ENCODE peak calls at places on chromosome 16, in seven cellular contexts. I is neuronal stem cell, Y is tibial nerve, S is K562, F is OCI-LY7, T is T-cell, K is MCF 10A. A is an unnamed sample.

GRCh38 chr16:77238593-77238992 is 39.4 kb downstream of the SYCE1L start:
- DNase-seq in Y (no peak), K (peak), S (no peak), F (no peak), T (no peak), I (no peak), A (no peak)

GRCh38 chr16:29719063-29719462 is 26.7 kb downstream of the C16orf54 start:
- DNase-seq in T (no peak), Y (no peak), F (no peak), S (no peak), I (no peak), K (no peak), A (no peak)

GRCh38 chr16:89829630-89830437 is 1.6 kb downstream of the SPIRE2 start:
- DNase-seq in Y (no peak), K (no peak), F (no peak), I (no peak), S (no peak), T (no peak), A (no peak)

GRCh38 chr16:87657621-87658192 is 55.4 kb downstream of the JPH3 start:
- DNase-seq in T (no peak), F (peak), K (peak), Y (no peak), S (peak), I (no peak), A (no peak)

GRCh38 chr16:66470556-66470955 is 43.5 kb downstream of the BEAN1 start:
- DNase-seq in S (no peak), K (no peak), F (no peak), Y (no peak), T (no peak), I (no peak), A (no peak)

GRCh38 chr16:51434567-51435198 is 283.6 kb upstream of the SALL1 start:
- DNase-seq in K (no peak), I (no peak), S (no peak), Y (no peak), F (no peak), T (no peak), A (no peak)

GRCh38 chr16:58109330-58109729 is 19.9 kb downstream of the CFAP20 start:
- DNase-seq in F (no peak), Y (no peak), T (no peak), K (no peak), I (no peak), S (no peak), A (no peak)

GRCh38 chr16:85245307-85246172 is 133.3 kb upstream of the CIBAR2 start:
- DNase-seq in I (peak), F (peak), T (peak), K (peak), S (peak), Y (peak), A (peak)

A was measured in RWPE1.